ENCODE peak calls at places on chromosomes 13 and 19, in ten cellular contexts. K, F, I, Q, E, J, Z, O, S and X are unnamed samples.

GRCh38 chr19:11887618-11888531 is at the start of gene ZNF69:
- DNase-seq in K (peak), F (peak), I (peak), Q (peak), E (peak), J (peak), Z (peak), O (peak), S (no peak), X (peak)

GRCh38 chr13:113874177-113874576 is 10.3 kb upstream of the GAS6 start:
- DNase-seq in K (no peak), F (no peak), I (no peak), Q (no peak), E (no peak), J (no peak), Z (no peak), O (no peak), S (no peak), X (peak)

GRCh38 chr19:10238172-10238783 is 7.1 kb upstream of the S1PR2 start:
- DNase-seq in K (no peak), F (no peak), I (no peak), Q (no peak), E (peak), J (peak), Z (no peak), O (peak), S (peak), X (peak)

GRCh38 chr19:1098177-1099051 is 3.2 kb upstream of the POLR2E start:
- DNase-seq in K (no peak), F (no peak), I (no peak), Q (no peak), E (no peak), J (peak), Z (no peak), O (no peak), S (peak), X (no peak)

GRCh38 chr19:35928507-35928906 is 7.7 kb upstream of the LRFN3 start:
- DNase-seq in K (no peak), F (no peak), I (no peak), Q (no peak), E (no peak), J (no peak), Z (no peak), O (no peak), S (no peak), X (peak)

GRCh38 chr13:32001392-32001768 is 30.2 kb upstream of the FRY start:
- DNase-seq in K (no peak), F (no peak), I (peak), Q (no peak), E (no peak), J (peak), Z (peak), O (no peak), S (peak), X (peak)

GRCh38 chr19:42693760-42694350 is 46.4 kb downstream of the PSG3 start:
- DNase-seq in K (no peak), F (no peak), I (no peak), Q (no peak), E (no peak), J (peak), Z (no peak), O (peak), S (peak), X (peak)

GRCh38 chr13:76741624-76742023 is 144.6 kb downstream of the KCTD12 start:
- DNase-seq in K (no peak), F (no peak), I (no peak), Q (no peak), E (no peak), J (peak), Z (no peak), O (no peak), S (no peak), X (no peak)

GRCh38 chr13:73278186-73278585 is 219.4 kb downstream of the KLF5 start:
- DNase-seq in K (no peak), F (no peak), I (no peak), Q (no peak), E (no peak), J (no peak), Z (no peak), O (no peak), S (no peak), X (no peak)

GRCh38 chr13:91347996-91348905 is 764 bp downstream of the MIR17HG start:
- DNase-seq in K (peak), F (peak), I (peak), Q (peak), E (peak), J (peak), Z (peak), O (peak), S (no peak), X (peak)

GRCh38 chr13:50198508-50198907 is 183.3 kb downstream of the KCNRG start:
- DNase-seq in K (no peak), F (no peak), I (no peak), Q (no peak), E (no peak), J (peak), Z (no peak), O (no peak), S (peak), X (no peak)

GRCh38 chr13:23992722-23993438 is 95.6 kb upstream of the C1QTNF9B start:
- DNase-seq in K (no peak), F (no peak), I (no peak), Q (no peak), E (no peak), J (no peak), Z (no peak), O (no peak), S (no peak), X (no peak)

GRCh38 chr19:22545751-22546150 is 88.4 kb upstream of the ZNF492 start:
- DNase-seq in K (no peak), F (peak), I (peak), Q (peak), E (no peak), J (no peak), Z (peak), O (peak), S (no peak), X (no peak)

GRCh38 chr19:30090476-30090875 is 148.4 kb downstream of the URI1 start:
- DNase-seq in K (no peak), F (no peak), I (no peak), Q (no peak), E (no peak), J (no peak), Z (no peak), O (no peak), S (no peak), X (peak)

GRCh38 chr19:47073574-47073973 is 25.1 kb upstream of the TMEM160 start:
- DNase-seq in K (no peak), F (no peak), I (no peak), Q (no peak), E (no peak), J (no peak), Z (no peak), O (no peak), S (no peak), X (no peak)

GRCh38 chr19:43534811-43535761 is 2.1 kb downstream of the ZNF575 start:
- DNase-seq in K (no peak), F (peak), I (peak), Q (peak), E (peak), J (no peak), Z (peak), O (no peak), S (peak), X (peak)

GRCh38 chr13:76350399-76350798 is 535.8 kb downstream of the KCTD12 start:
- DNase-seq in K (no peak), F (no peak), I (no peak), Q (no peak), E (no peak), J (no peak), Z (no peak), O (no peak), S (no peak), X (no peak)

GRCh38 chr13:37194428-37194861 is 89.0 kb upstream of the CSNK1A1L start:
- DNase-seq in K (no peak), F (no peak), I (no peak), Q (no peak), E (no peak), J (peak), Z (no peak), O (peak), S (peak), X (peak)

GRCh38 chr13:72530471-72530870 is 197.0 kb downstream of the MZT1 start:
- DNase-seq in K (no peak), F (no peak), I (no peak), Q (no peak), E (no peak), J (no peak), Z (no peak), O (no peak), S (no peak), X (peak)

GRCh38 chr19:38061294-38061693 is 154.3 kb downstream of the SIPA1L3 start:
- DNase-seq in K (no peak), F (no peak), I (no peak), Q (no peak), E (no peak), J (peak), Z (no peak), O (no peak), S (no peak), X (peak)

GRCh38 chr13:32140109-32140508 is 108.5 kb downstream of the FRY start:
- DNase-seq in K (no peak), F (no peak), I (no peak), Q (no peak), E (no peak), J (no peak), Z (no peak), O (no peak), S (no peak), X (no peak)

GRCh38 chr13:73767191-73767741 is 366.9 kb downstream of the KLF12 start:
- DNase-seq in K (no peak), F (no peak), I (no peak), Q (no peak), E (no peak), J (peak), Z (peak), O (peak), S (peak), X (no peak)